ENCODE peak calls at places on chromosomes 16 and 17, in five cellular contexts. R is epithelial cell of proximal tubule, C is prostate gland, G is Panc1, D is cardiac muscle cell. F is an unnamed sample.

GRCh38 chr16:54936979-54937672 is 6.5 kb downstream of the IRX5 start:
- DNase-seq in R (no peak), C (peak; percentile 84), G (no peak), D (peak; percentile 84), F (peak; percentile 52)

GRCh38 chr17:6639014-6639650 is 1.4 kb downstream of the KIAA0753 start:
- DNase-seq in R (no peak), C (no peak), G (no peak), D (no peak), F (no peak)

GRCh38 chr17:73870035-73870434 is 225.8 kb upstream of the SDK2 start:
- DNase-seq in R (no peak), C (no peak), G (no peak), D (no peak), F (no peak)

GRCh38 chr17:82752371-82753200 is 721 bp downstream of the TBCD start:
- DNase-seq in R (no peak), C (no peak), G (no peak), D (peak; percentile 52), F (peak; percentile 73)

GRCh38 chr17:79046501-79047280 is 22.7 kb downstream of the C1QTNF1 start:
- DNase-seq in R (no peak), C (no peak), G (no peak), D (no peak), F (peak; percentile 21)

GRCh38 chr17:35314415-35315216 is 58.8 kb downstream of the SLFN11 start:
- DNase-seq in R (no peak), C (no peak), G (no peak), D (no peak), F (no peak)

GRCh38 chr17:2343421-2343820 is 6.1 kb downstream of the SGSM2 start:
- DNase-seq in R (no peak), C (no peak), G (no peak), D (no peak), F (no peak)

GRCh38 chr17:8073627-8074485 is 13.7 kb downstream of the ALOX12B start:
- DNase-seq in R (no peak), C (no peak), G (peak; percentile 47), D (peak; percentile 84), F (peak; percentile 92)

GRCh38 chr17:46842835-46843234 is 8.5 kb upstream of the WNT9B start:
- DNase-seq in R (no peak), C (no peak), G (no peak), D (no peak), F (no peak)

GRCh38 chr16:30077656-30078055 is 1.9 kb downstream of the PPP4C start:
- DNase-seq in R (no peak), C (no peak), G (no peak), D (no peak), F (no peak)

GRCh38 chr16:83967838-83968482 is at the start of gene NECAB2:
- DNase-seq in R (no peak), C (no peak), G (no peak), D (peak; percentile 72), F (peak; percentile 91)

GRCh38 chr17:5485270-5486205 is at the start of gene DERL2:
- DNase-seq in R (no peak), C (peak; percentile 7), G (no peak), D (no peak), F (no peak)

GRCh38 chr17:17680477-17681186 is 626 bp upstream of the RAI1 start:
- DNase-seq in R (no peak), C (no peak), G (no peak), D (no peak), F (no peak)

GRCh38 chr16:63289834-63290460 is 1253.7 kb upstream of the CDH8 start:
- DNase-seq in R (no peak), C (no peak), G (peak; percentile 46), D (peak; percentile 75), F (peak; percentile 20)

GRCh38 chr17:45273551-45273957 is 11.7 kb upstream of the SPATA32 start:
- DNase-seq in R (no peak), C (no peak), G (no peak), D (no peak), F (no peak)

GRCh38 chr17:36182176-36183000 is 6.0 kb upstream of the TBC1D3B start:
- DNase-seq in R (no peak), C (peak; percentile 17), G (no peak), D (peak; percentile 29), F (no peak)

GRCh38 chr17:74259667-74260524 is 14.1 kb upstream of the DNAI2 start:
- DNase-seq in R (no peak), C (no peak), G (no peak), D (no peak), F (no peak)

GRCh38 chr17:35138218-35138617 is 3.9 kb downstream of the NLE1 start:
- DNase-seq in R (no peak), C (no peak), G (no peak), D (no peak), F (no peak)

GRCh38 chr17:69719474-69720048 is 305.1 kb downstream of the MAP2K6 start:
- DNase-seq in R (no peak), C (no peak), G (no peak), D (no peak), F (no peak)

GRCh38 chr16:30958164-30959083 is 870 bp downstream of the SETD1A start:
- DNase-seq in R (no peak), C (no peak), G (no peak), D (peak; percentile 82), F (peak; percentile 89)

GRCh38 chr16:61823326-61823725 is 212.9 kb downstream of the CDH8 start:
- DNase-seq in R (no peak), C (no peak), G (no peak), D (no peak), F (no peak)

GRCh38 chr16:11142951-11143740 is 112.9 kb downstream of the SOCS1 start:
- DNase-seq in R (no peak), C (no peak), G (no peak), D (no peak), F (no peak)
- TF ChIP-seq CTCF in R (no peak), C (no peak), G (no peak), D (no peak), F (no peak)

GRCh38 chr17:31329221-31329620 is 7.8 kb upstream of the EVI2A start:
- DNase-seq in R (no peak), C (no peak), G (no peak), D (no peak), F (no peak)
- TF ChIP-seq CTCF in R (no peak), C (no peak), G (no peak), D (no peak), F (no peak)

DNA sequence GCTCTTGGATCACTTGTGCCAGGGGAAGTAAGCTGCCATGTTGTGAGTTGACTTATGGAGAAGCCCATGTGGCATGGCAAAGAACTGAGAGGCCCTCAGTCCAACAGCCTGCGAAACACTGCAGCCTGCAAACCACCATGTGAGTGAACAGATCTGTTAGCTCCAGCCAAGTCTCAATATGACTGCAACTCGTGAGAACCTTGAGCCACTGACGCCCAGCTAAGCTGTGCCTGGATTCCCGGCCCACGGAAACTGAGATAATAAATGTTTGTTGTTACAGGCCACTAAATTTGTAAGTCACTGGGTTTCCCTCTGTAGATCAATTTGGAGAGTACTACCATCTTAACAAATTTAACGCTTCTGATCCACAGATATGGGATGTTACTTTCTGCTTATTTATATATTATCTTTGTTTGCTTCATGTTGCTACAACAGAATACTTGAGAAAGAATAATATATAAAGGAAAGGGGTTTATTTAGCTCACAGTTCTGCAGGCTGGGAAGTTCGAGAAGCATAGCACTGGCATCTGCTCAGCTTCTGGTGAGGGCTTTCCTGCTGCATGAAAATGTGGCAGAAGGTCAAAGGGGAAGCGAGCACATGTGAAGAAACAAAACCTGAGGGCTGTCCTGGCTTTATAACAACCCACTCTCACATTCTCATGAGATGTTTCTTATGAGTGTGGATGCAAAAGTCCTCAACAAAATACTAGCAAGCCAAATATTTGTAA is 29.4 kb upstream of the ATP2A3 start:
- DNase-seq in R (no peak), C (no peak), G (no peak), D (no peak), F (peak; percentile 78)
- TF ChIP-seq CTCF in R (no peak), C (no peak), G (no peak), D (no peak), F (no peak)

DNA sequence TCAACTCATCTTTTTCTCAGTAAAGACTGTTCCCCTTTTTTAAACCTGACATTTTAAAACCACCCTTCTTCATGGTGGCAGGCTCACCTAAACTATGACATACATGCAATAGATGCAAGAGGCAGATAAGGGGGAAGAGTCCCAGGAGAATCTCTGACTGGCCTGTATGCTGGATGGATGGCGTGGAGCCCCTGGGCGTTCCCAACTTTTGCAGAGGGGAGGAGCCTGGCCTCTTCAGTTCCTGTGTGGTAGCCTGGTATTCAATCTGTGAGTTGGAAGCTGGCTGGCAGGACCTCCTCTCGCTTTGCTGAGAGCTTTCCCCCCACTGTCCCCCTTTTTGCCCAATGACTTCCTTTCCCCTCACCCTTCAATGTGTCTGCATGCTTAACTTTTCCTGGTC is 217.6 kb upstream of the CA10 start:
- DNase-seq in R (no peak), C (no peak), G (no peak), D (no peak), F (no peak)
- TF ChIP-seq CTCF in R (no peak), C (no peak), G (no peak), D (no peak), F (no peak)

GRCh38 chr16:85301171-85301690 is 189.0 kb upstream of the CIBAR2 start:
- DNase-seq in R (no peak), C (no peak), G (no peak), D (no peak), F (no peak)
- TF ChIP-seq CTCF in R (no peak), C (no peak), G (no peak), D (no peak), F (no peak)